ENCODE peak calls at places on chromosomes 4 and X, in four cellular contexts. S, P, A and B are unnamed samples.

GRCh38 chr4:155854597-155855226 is 11.4 kb downstream of the ASIC5 start:
- DNase-seq in S (no peak), P (no peak), A (no peak), B (no peak)

GRCh38 chrX:88560673-88561330 is 186.2 kb upstream of the CPXCR1 start:
- DNase-seq in S (no peak), P (no peak), A (no peak), B (no peak)

GRCh38 chrX:6500717-6501116 is 34.2 kb downstream of the VCX3A start:
- DNase-seq in S (no peak), P (no peak), A (no peak), B (no peak)

GRCh38 chr4:129926936-129927335 is 831.0 kb downstream of the C4orf33 start:
- DNase-seq in S (no peak), P (no peak), A (no peak), B (no peak)

GRCh38 chr4:137307806-137308205 is 224.5 kb downstream of the PCDH18 start:
- DNase-seq in S (no peak), P (no peak), A (no peak), B (no peak)

GRCh38 chrX:153902388-153902787 is 2.1 kb upstream of the AVPR2 start:
- DNase-seq in S (no peak), P (no peak), A (no peak), B (no peak)

GRCh38 chr4:38119663-38120374 is 159.6 kb downstream of the PTTG2 start:
- DNase-seq in S (no peak), P (no peak), A (no peak), B (no peak)

GRCh38 chr4:91471280-91471679 is 832.5 kb upstream of the GRID2 start:
- DNase-seq in S (no peak), P (no peak), A (no peak), B (no peak)

GRCh38 chrX:22652596-22652995 is 347.2 kb upstream of the DDX53 start:
- DNase-seq in S (no peak), P (no peak), A (no peak), B (no peak)

GRCh38 chrX:121260568-121261240 is 213.3 kb downstream of the GLUD2 start:
- DNase-seq in S (no peak), P (no peak), A (no peak), B (no peak)

GRCh38 chr4:25029479-25030282 is 1.1 kb downstream of the LGI2 start:
- DNase-seq in S (no peak), P (no peak), A (no peak), B (no peak)

GRCh38 chr4:5711479-5712184 is 631 bp downstream of the EVC start:
- DNase-seq in S (no peak), P (peak), A (no peak), B (no peak)

GRCh38 chrX:110159235-110159634 is 156.3 kb downstream of the TMEM164 start:
- DNase-seq in S (no peak), P (peak), A (no peak), B (no peak)

GRCh38 chrX:110157444-110157843 is 154.5 kb downstream of the TMEM164 start:
- DNase-seq in S (no peak), P (peak), A (no peak), B (no peak)

GRCh38 chrX:110155759-110156158 is 152.8 kb downstream of the TMEM164 start:
- DNase-seq in S (no peak), P (no peak), A (no peak), B (no peak)

GRCh38 chrX:110153900-110154299 is 151.0 kb downstream of the TMEM164 start:
- DNase-seq in S (no peak), P (no peak), A (no peak), B (no peak)

GRCh38 chrX:110156167-110156754 is 153.3 kb downstream of the TMEM164 start:
- DNase-seq in S (no peak), P (peak), A (no peak), B (no peak)
- TF ChIP-seq ZNF274 in S (no peak), P (no peak), A (no peak), B (no peak)

GRCh38 chr4:17616283-17616682 is 1.8 kb downstream of the MED28 start:
- DNase-seq in S (no peak), P (peak), A (no peak), B (no peak)

GRCh38 chr4:17618926-17619325 is 4.5 kb downstream of the MED28 start:
- DNase-seq in S (no peak), P (no peak), A (no peak), B (no peak)

GRCh38 chr4:17623451-17624001 is 9.1 kb downstream of the MED28 start:
- DNase-seq in S (no peak), P (no peak), A (no peak), B (no peak)

GRCh38 chr4:17614416-17615299 is at the start of gene MED28:
- DNase-seq in S (peak), P (peak), A (peak), B (peak)

GRCh38 chr4:17619416-17620105 is 5.1 kb downstream of the MED28 start:
- DNase-seq in S (no peak), P (no peak), A (no peak), B (no peak)
- TF ChIP-seq YY1 in S (no peak), P (no peak), A (no peak), B (no peak)

GRCh38 chr4:89835413-89835812 is 1.5 kb downstream of the SNCA start:
- DNase-seq in S (no peak), P (no peak), A (no peak), B (no peak)

GRCh38 chr4:89837385-89837995 is 529 bp upstream of the SNCA start:
- DNase-seq in S (no peak), P (peak), A (no peak), B (peak)

GRCh38 chr4:89836897-89837384 is at the start of gene SNCA:
- DNase-seq in S (no peak), P (peak), A (no peak), B (peak)

GRCh38 chr4:89834486-89835209 is 2.3 kb downstream of the SNCA start:
- DNase-seq in S (no peak), P (no peak), A (no peak), B (no peak)

GRCh38 chr4:89836031-89836777 is 757 bp downstream of the SNCA start:
- DNase-seq in S (no peak), P (peak), A (no peak), B (no peak)
- TF ChIP-seq ZNF274 in S (no peak), P (no peak), A (no peak), B (no peak)

GRCh38 chrX:41332408-41332987 is 1.5 kb upstream of the DDX3X start:
- DNase-seq in S (no peak), P (peak), A (no peak), B (no peak)
- TF ChIP-seq YY1 in S (no peak), P (no peak), A (no peak), B (no peak)

GRCh38 chr4:140004580-140005314 is 149.2 kb downstream of the MAML3 start:
- DNase-seq in S (no peak), P (no peak), A (no peak), B (no peak)
- TF ChIP-seq ZNF274 in S (no peak), P (no peak), A (no peak), B (no peak)

GRCh38 chrX:51837926-51838325 is 55.5 kb upstream of the MAGED1 start:
- DNase-seq in S (no peak), P (no peak), A (no peak), B (no peak)
- TF ChIP-seq YY1 in S (no peak), P (no peak), A (no peak), B (no peak)